ENCODE peak calls at places on chromosomes 1 and 21, in eight cellular contexts. T, W, E, R, D, V, M and U are unnamed samples.

GRCh38 chr21:21148009-21148408 is 149.8 kb downstream of the NCAM2 start:
- DNase-seq in W (no peak), R (no peak), D (no peak), E (no peak), M (no peak), V (no peak), T (no peak), U (no peak)

GRCh38 chr1:212432706-212433576 is at the start of gene NENF:
- DNase-seq in M (peak), E (no peak), R (peak), V (peak), T (peak), W (peak), D (no peak), U (peak)

GRCh38 chr1:22831729-22832413 is 121.2 kb downstream of the EPHB2 start:
- DNase-seq in M (no peak), T (no peak), R (peak), D (peak), E (no peak), W (no peak), V (no peak), U (peak)

GRCh38 chr1:78760858-78761257 is 111.2 kb downstream of the IFI44 start:
- DNase-seq in W (no peak), M (no peak), V (no peak), E (no peak), T (no peak), R (no peak), D (no peak), U (no peak)

GRCh38 chr21:27507695-27508094 is 540.8 kb upstream of the ADAMTS5 start:
- DNase-seq in V (no peak), D (no peak), R (no peak), M (no peak), T (no peak), W (no peak), E (no peak), U (no peak)

GRCh38 chr1:153849487-153850185 is 73.1 kb downstream of the GATAD2B start:
- DNase-seq in T (no peak), D (no peak), M (no peak), W (peak), E (no peak), V (no peak), R (peak), U (no peak)

GRCh38 chr1:56799605-56800398 is 19.4 kb downstream of the FYB2 start:
- DNase-seq in E (no peak), M (no peak), V (no peak), D (no peak), W (no peak), R (no peak), T (no peak), U (no peak)

GRCh38 chr1:158644479-158644878 is 39.4 kb downstream of the OR10Z1 start:
- DNase-seq in E (no peak), W (no peak), T (no peak), V (no peak), M (no peak), R (no peak), D (no peak), U (no peak)

GRCh38 chr1:51926171-51926812 is 47.8 kb upstream of the NRDC start:
- DNase-seq in W (peak), T (no peak), R (peak), D (no peak), V (peak), E (no peak), M (no peak), U (peak)

GRCh38 chr1:41713141-41713540 is 205.6 kb downstream of the HIVEP3 start:
- DNase-seq in D (no peak), V (no peak), T (no peak), W (no peak), R (no peak), M (no peak), E (no peak), U (peak)

GRCh38 chr1:53135735-53136114 is 6.7 kb downstream of the SLC1A7 start:
- DNase-seq in R (no peak), V (no peak), M (no peak), E (no peak), T (no peak), W (no peak), D (no peak), U (no peak)

GRCh38 chr1:24294228-24294672 is 24.9 kb upstream of the GRHL3 start:
- DNase-seq in E (no peak), W (no peak), R (no peak), M (peak), V (no peak), T (no peak), D (peak), U (peak)

GRCh38 chr1:2310332-2311183 is 80.8 kb downstream of the MORN1 start:
- DNase-seq in E (no peak), M (no peak), R (no peak), W (no peak), D (no peak), V (no peak), T (no peak), U (no peak)

GRCh38 chr1:32993215-32993566 is 28.6 kb upstream of the RNF19B start:
- DNase-seq in E (no peak), W (peak), T (no peak), D (no peak), V (no peak), R (no peak), M (no peak), U (no peak)

GRCh38 chr1:115327270-115327669 is 10.8 kb downstream of the NGF start:
- DNase-seq in W (no peak), D (no peak), T (no peak), R (no peak), E (no peak), V (no peak), M (no peak), U (no peak)

GRCh38 chr1:24551910-24552571 is 3.8 kb upstream of the NCMAP start:
- DNase-seq in D (no peak), R (no peak), E (no peak), T (no peak), V (no peak), W (no peak), M (no peak), U (peak)